ENCODE peak calls at places on chromosomes 11 and 22, in seven cellular contexts. One of them, this sample, is unnamed.

GRCh38 chr11:78420796-78421209 is 3.2 kb upstream of the GAB2 start:
- DNase-seq in mesendoderm: no peak
- DNase-seq in IMR-90: peak
- DNase-seq in mesenchymal stem cell: peak
- DNase-seq in neuronal stem cell: no peak
- DNase-seq in H1: no peak
- DNase-seq in H9: no peak
- DNase-seq in this sample: peak

GRCh38 chr11:38208951-38209350 is 1610.9 kb upstream of the RAG2 start:
- DNase-seq in mesendoderm: no peak
- DNase-seq in IMR-90: no peak
- DNase-seq in mesenchymal stem cell: no peak
- DNase-seq in neuronal stem cell: no peak
- DNase-seq in H1: no peak
- DNase-seq in H9: no peak
- DNase-seq in this sample: no peak

GRCh38 chr22:20514658-20515406 is 7.4 kb downstream of the MED15 start:
- DNase-seq in mesendoderm: no peak
- DNase-seq in IMR-90: peak
- DNase-seq in mesenchymal stem cell: peak
- DNase-seq in neuronal stem cell: no peak
- DNase-seq in H1: no peak
- DNase-seq in H9: no peak
- DNase-seq in this sample: peak

GRCh38 chr11:133732109-133732508 is 113.2 kb downstream of the SPATA19 start:
- DNase-seq in mesendoderm: no peak
- DNase-seq in IMR-90: no peak
- DNase-seq in mesenchymal stem cell: no peak
- DNase-seq in neuronal stem cell: no peak
- DNase-seq in H1: no peak
- DNase-seq in H9: no peak
- DNase-seq in this sample: no peak

GRCh38 chr22:25496396-25497064 is 67.9 kb upstream of the GRK3 start:
- DNase-seq in mesendoderm: no peak
- DNase-seq in IMR-90: peak
- DNase-seq in mesenchymal stem cell: peak
- DNase-seq in neuronal stem cell: no peak
- DNase-seq in H1: no peak
- DNase-seq in H9: no peak
- DNase-seq in this sample: no peak

GRCh38 chr11:120235024-120235628 is 4.8 kb upstream of the POU2F3 start:
- DNase-seq in mesendoderm: peak
- DNase-seq in IMR-90: peak
- DNase-seq in mesenchymal stem cell: peak
- DNase-seq in neuronal stem cell: peak
- DNase-seq in H1: peak
- DNase-seq in H9: peak
- DNase-seq in this sample: peak

GRCh38 chr22:39287076-39287743 is 32.2 kb downstream of the RPL3 start:
- DNase-seq in mesendoderm: no peak
- DNase-seq in IMR-90: no peak
- DNase-seq in mesenchymal stem cell: peak
- DNase-seq in neuronal stem cell: no peak
- DNase-seq in H1: no peak
- DNase-seq in H9: no peak
- DNase-seq in this sample: peak

GRCh38 chr11:89220684-89221339 is 43.1 kb downstream of the TYR start:
- DNase-seq in mesendoderm: no peak
- DNase-seq in IMR-90: no peak
- DNase-seq in mesenchymal stem cell: no peak
- DNase-seq in neuronal stem cell: no peak
- DNase-seq in H1: no peak
- DNase-seq in H9: peak
- DNase-seq in this sample: peak

GRCh38 chr11:64000026-64000739 is 13.9 kb downstream of the OTUB1 start:
- DNase-seq in mesendoderm: peak
- DNase-seq in IMR-90: peak
- DNase-seq in mesenchymal stem cell: peak
- DNase-seq in neuronal stem cell: peak
- DNase-seq in H1: no peak
- DNase-seq in H9: peak
- DNase-seq in this sample: peak

GRCh38 chr11:19664896-19665548 is 47.6 kb upstream of the NAV2 start:
- DNase-seq in mesendoderm: peak
- DNase-seq in IMR-90: peak
- DNase-seq in mesenchymal stem cell: peak
- DNase-seq in neuronal stem cell: no peak
- DNase-seq in H1: no peak
- DNase-seq in H9: no peak
- DNase-seq in this sample: no peak

DNA sequence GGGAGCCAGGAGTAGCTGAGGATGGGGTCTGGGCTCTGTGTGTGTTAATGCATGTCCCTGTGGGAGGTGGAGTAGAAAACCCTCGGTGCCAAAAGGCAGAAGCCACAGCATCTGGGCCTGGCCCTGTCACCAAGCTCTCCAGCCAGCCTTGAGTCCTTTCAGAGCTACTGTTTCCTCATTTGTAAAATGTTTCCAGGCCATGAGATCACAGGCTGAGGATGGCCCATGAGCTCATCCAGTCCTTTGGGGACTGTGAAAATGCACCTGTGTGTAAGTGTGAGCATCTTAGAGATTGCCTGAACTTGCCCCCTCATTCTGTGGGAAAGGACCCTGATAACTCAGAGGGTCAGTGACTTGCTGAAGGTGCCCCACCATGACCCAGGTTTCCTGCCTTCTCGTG is 9.1 kb downstream of the ANKK1 start:
- DNase-seq in mesendoderm: no peak
- DNase-seq in IMR-90: no peak
- DNase-seq in mesenchymal stem cell: no peak
- DNase-seq in neuronal stem cell: no peak
- DNase-seq in H1: no peak
- DNase-seq in H9: no peak
- DNase-seq in this sample: no peak
- H4K8ac ChIP-seq in mesendoderm: no peak
- H4K8ac ChIP-seq in IMR-90: no peak
- H4K8ac ChIP-seq in mesenchymal stem cell: no peak
- H4K8ac ChIP-seq in neuronal stem cell: no peak
- H4K8ac ChIP-seq in H1: no peak
- H4K8ac ChIP-seq in H9: no peak
- H4K8ac ChIP-seq in this sample: no peak

GRCh38 chr11:61325649-61326414 is 7.1 kb downstream of the DDB1 start:
- DNase-seq in mesendoderm: no peak
- DNase-seq in IMR-90: no peak
- DNase-seq in mesenchymal stem cell: peak
- DNase-seq in neuronal stem cell: no peak
- DNase-seq in H1: no peak
- DNase-seq in H9: no peak
- DNase-seq in this sample: no peak
- H3K27ac ChIP-seq in mesendoderm: no peak
- H3K27ac ChIP-seq in IMR-90: no peak
- H3K27ac ChIP-seq in mesenchymal stem cell: no peak
- H3K27ac ChIP-seq in neuronal stem cell: no peak
- H3K27ac ChIP-seq in H1: no peak
- H3K27ac ChIP-seq in H9: no peak
- H3K27ac ChIP-seq in this sample: no peak

GRCh38 chr22:46230262-46230901 is 19.7 kb downstream of the CDPF1 start:
- DNase-seq in mesendoderm: no peak
- DNase-seq in IMR-90: no peak
- DNase-seq in mesenchymal stem cell: no peak
- DNase-seq in neuronal stem cell: no peak
- DNase-seq in H1: no peak
- DNase-seq in H9: no peak
- DNase-seq in this sample: peak
- H4K8ac ChIP-seq in mesendoderm: no peak
- H4K8ac ChIP-seq in IMR-90: no peak
- H4K8ac ChIP-seq in mesenchymal stem cell: no peak
- H4K8ac ChIP-seq in neuronal stem cell: no peak
- H4K8ac ChIP-seq in H1: peak
- H4K8ac ChIP-seq in H9: no peak
- H4K8ac ChIP-seq in this sample: no peak

DNA sequence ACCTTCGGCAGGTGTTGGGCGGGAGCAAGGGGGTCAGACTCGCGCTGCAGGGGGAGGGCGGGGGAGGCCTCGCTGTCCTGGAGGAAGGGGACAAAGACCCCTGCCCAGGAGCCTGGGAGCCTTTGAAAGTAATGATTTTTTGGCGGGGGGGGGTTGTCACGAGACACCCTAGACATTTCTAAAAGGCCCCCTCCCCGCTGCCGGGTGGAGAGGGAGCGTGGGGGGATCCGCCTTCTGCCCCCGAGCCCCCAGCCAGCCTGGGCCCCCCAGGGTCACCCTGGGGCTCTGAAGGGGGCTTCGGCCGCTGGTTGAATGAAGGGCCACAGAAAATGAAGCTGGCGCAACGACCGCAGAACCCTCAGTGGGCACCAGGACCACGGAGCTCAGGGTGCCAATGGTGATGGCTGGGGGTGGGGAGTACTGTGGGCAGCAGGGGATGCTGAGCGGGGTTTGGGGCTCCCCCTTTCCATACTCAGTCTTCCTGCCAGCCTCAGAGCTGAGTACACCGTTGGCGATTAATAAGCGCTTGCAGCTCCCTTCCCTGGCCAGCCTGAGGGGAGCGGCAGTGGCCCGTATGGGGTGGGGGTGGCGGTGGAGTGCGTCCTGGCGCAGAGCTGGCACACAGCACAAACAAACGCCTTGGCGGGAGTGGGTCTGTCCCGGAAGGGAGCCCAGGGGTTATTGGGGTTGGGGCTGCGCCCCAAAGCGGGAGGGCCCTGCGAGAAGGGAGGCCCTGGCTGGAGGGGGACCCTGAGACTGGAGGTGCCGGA is 1.2 kb upstream of the DUSP8 start:
- DNase-seq in mesendoderm: no peak
- DNase-seq in IMR-90: no peak
- DNase-seq in mesenchymal stem cell: no peak
- DNase-seq in neuronal stem cell: no peak
- DNase-seq in H1: no peak
- DNase-seq in H9: no peak
- DNase-seq in this sample: no peak
- H3K27ac ChIP-seq in mesendoderm: no peak
- H3K27ac ChIP-seq in IMR-90: no peak
- H3K27ac ChIP-seq in mesenchymal stem cell: no peak
- H3K27ac ChIP-seq in neuronal stem cell: no peak
- H3K27ac ChIP-seq in H1: no peak
- H3K27ac ChIP-seq in H9: no peak
- H3K27ac ChIP-seq in this sample: no peak

GRCh38 chr11:117420598-117420997 is 92.9 kb downstream of the CEP164 start:
- DNase-seq in mesendoderm: no peak
- DNase-seq in IMR-90: no peak
- DNase-seq in mesenchymal stem cell: no peak
- DNase-seq in neuronal stem cell: no peak
- DNase-seq in H1: no peak
- DNase-seq in H9: no peak
- DNase-seq in this sample: no peak
- H4K8ac ChIP-seq in mesendoderm: no peak
- H4K8ac ChIP-seq in IMR-90: no peak
- H4K8ac ChIP-seq in mesenchymal stem cell: no peak
- H4K8ac ChIP-seq in neuronal stem cell: no peak
- H4K8ac ChIP-seq in H1: no peak
- H4K8ac ChIP-seq in H9: no peak
- H4K8ac ChIP-seq in this sample: no peak

GRCh38 chr11:69983571-69983877 is 94.6 kb upstream of the ANO1 start:
- DNase-seq in mesendoderm: no peak
- DNase-seq in IMR-90: no peak
- DNase-seq in mesenchymal stem cell: no peak
- DNase-seq in neuronal stem cell: no peak
- DNase-seq in H1: no peak
- DNase-seq in H9: no peak
- DNase-seq in this sample: no peak
- H3K27ac ChIP-seq in mesendoderm: no peak
- H3K27ac ChIP-seq in IMR-90: peak
- H3K27ac ChIP-seq in mesenchymal stem cell: no peak
- H3K27ac ChIP-seq in neuronal stem cell: no peak
- H3K27ac ChIP-seq in H1: no peak
- H3K27ac ChIP-seq in H9: no peak
- H3K27ac ChIP-seq in this sample: no peak

GRCh38 chr11:104908186-104908531 is 9.9 kb upstream of the CASP12 start:
- DNase-seq in mesendoderm: no peak
- DNase-seq in IMR-90: no peak
- DNase-seq in mesenchymal stem cell: no peak
- DNase-seq in neuronal stem cell: no peak
- DNase-seq in H1: no peak
- DNase-seq in H9: no peak
- DNase-seq in this sample: no peak
- H4K8ac ChIP-seq in mesendoderm: no peak
- H4K8ac ChIP-seq in IMR-90: peak
- H4K8ac ChIP-seq in mesenchymal stem cell: no peak
- H4K8ac ChIP-seq in neuronal stem cell: no peak
- H4K8ac ChIP-seq in H1: no peak
- H4K8ac ChIP-seq in H9: no peak
- H4K8ac ChIP-seq in this sample: no peak

DNA sequence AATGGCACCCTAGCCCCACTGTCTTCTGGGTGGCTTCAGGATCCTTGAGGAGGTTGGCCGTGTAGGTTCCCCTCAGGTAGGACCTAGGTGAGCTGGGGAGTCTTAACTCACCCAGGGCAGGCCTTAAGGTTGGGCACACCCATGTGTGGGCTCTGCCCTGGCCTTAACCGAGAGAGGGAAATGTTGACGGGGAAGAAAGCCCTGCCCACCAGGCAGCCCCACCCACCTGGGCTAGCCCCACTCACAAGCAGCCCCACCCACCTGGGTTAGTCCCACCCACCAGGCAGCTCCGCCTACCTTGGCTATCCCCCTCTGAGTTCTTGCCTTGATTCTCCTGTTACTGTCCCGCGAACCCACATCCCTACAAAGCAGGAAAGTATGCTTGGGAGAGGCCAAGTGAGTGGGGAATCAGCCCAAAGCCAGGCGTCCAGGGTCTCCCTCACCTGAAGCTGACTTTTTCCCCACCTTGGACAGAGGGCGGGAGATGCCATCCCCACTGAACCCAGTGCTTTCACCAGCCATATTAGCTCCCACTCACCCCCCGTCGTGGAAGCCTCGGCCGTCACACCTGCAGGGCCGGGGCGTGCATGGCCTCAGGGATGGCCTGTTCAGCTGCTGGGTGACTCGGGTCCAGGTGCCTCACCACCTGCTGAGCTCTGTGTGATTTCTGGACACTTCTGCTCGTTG is at the start of gene MYEOV:
- DNase-seq in mesendoderm: peak
- DNase-seq in IMR-90: no peak
- DNase-seq in mesenchymal stem cell: peak
- DNase-seq in neuronal stem cell: no peak
- DNase-seq in H1: peak
- DNase-seq in H9: peak
- DNase-seq in this sample: peak
- H3K27ac ChIP-seq in mesendoderm: no peak
- H3K27ac ChIP-seq in IMR-90: no peak
- H3K27ac ChIP-seq in mesenchymal stem cell: no peak
- H3K27ac ChIP-seq in neuronal stem cell: no peak
- H3K27ac ChIP-seq in H1: no peak
- H3K27ac ChIP-seq in H9: no peak
- H3K27ac ChIP-seq in this sample: no peak

This sample was measured in trophoblast cell.